ENCODE peak calls at places on chromosomes 12 and 14, in eight cellular contexts. R is upper lobe of right lung, K is ovary, H is cardiac muscle cell, Y is A549, C is pancreas, D is OCI-LY7, X is RWPE2. O is an unnamed sample.
A peak's percentile ranks its signal among the peaks of the same experiment; 100 is the strongest.

GRCh38 chr14:100440758-100441203 is 117.6 kb downstream of the SLC25A47 start:
- DNase-seq in H (no peak), K (no peak), Y (no peak), C (no peak), D (no peak), X (no peak), R (no peak), O (no peak)

GRCh38 chr12:79842630-79843029 is 92.3 kb downstream of the PPP1R12A start:
- DNase-seq in D (no peak), C (no peak), R (no peak), X (no peak), Y (no peak), K (no peak), H (no peak), O (no peak)

GRCh38 chr14:54600685-54601084 is 33.8 kb downstream of the SAMD4A start:
- DNase-seq in D (no peak), Y (no peak), C (no peak), K (no peak), H (no peak), R (no peak), X (no peak), O (no peak)

GRCh38 chr12:34604631-34605509 is 582.6 kb downstream of the ALG10 start:
- DNase-seq in D (no peak), H (no peak), C (no peak), Y (no peak), R (peak; percentile 46), K (no peak), X (peak; percentile 29), O (no peak)

GRCh38 chr12:88325076-88325827 is 183.1 kb downstream of the TMTC3 start:
- DNase-seq in D (no peak), Y (peak; percentile 16), H (no peak), K (no peak), C (no peak), R (no peak), X (no peak), O (no peak)

GRCh38 chr12:111068281-111068680 is 147.9 kb upstream of the MYL2 start:
- DNase-seq in Y (no peak), H (peak; percentile 48), D (no peak), R (no peak), X (no peak), K (no peak), C (no peak), O (no peak)

GRCh38 chr12:122886851-122887816 is 8.8 kb downstream of the VPS37B start:
- DNase-seq in X (peak; percentile 83), R (no peak), K (no peak), H (no peak), Y (peak; percentile 85), C (no peak), D (peak; percentile 90), O (peak; percentile 26)

GRCh38 chr14:55752580-55753365 is 172.8 kb downstream of the KTN1 start:
- DNase-seq in H (no peak), Y (peak; percentile 19), D (no peak), C (peak; percentile 60), X (peak; percentile 80), K (no peak), R (no peak), O (no peak)

GRCh38 chr12:46303039-46303666 is 34.3 kb upstream of the SLC38A1 start:
- DNase-seq in R (no peak), C (peak; percentile 61), K (no peak), H (peak; percentile 47), D (peak; percentile 60), Y (no peak), X (no peak), O (no peak)

GRCh38 chr12:84165998-84166571 is 746.5 kb downstream of the SLC6A15 start:
- DNase-seq in Y (no peak), C (no peak), R (no peak), H (no peak), D (no peak), X (no peak), K (no peak), O (no peak)

GRCh38 chr12:92206596-92206995 is 61.0 kb upstream of the BTG1 start:
- DNase-seq in X (no peak), H (no peak), C (no peak), Y (no peak), D (no peak), R (no peak), K (no peak), O (no peak)

GRCh38 chr12:115383668-115384067 is 699.7 kb upstream of the TBX3 start:
- DNase-seq in R (no peak), H (no peak), D (no peak), K (no peak), C (no peak), Y (no peak), X (peak; percentile 95), O (no peak)

GRCh38 chr12:121800694-121801600 is 2.9 kb upstream of the SETD1B start:
- DNase-seq in K (peak; percentile 63), D (peak; percentile 66), H (peak; percentile 76), C (peak; percentile 78), Y (no peak), X (peak; percentile 76), R (peak; percentile 86), O (peak; percentile 59)
- H3K4me1 ChIP-seq in K (peaks cover 23% of the 10 kb centered on the region), D (peaks cover 48% of the 10 kb centered on the region), H (peaks cover 29% of the 10 kb centered on the region), C (peaks cover 22% of the 10 kb centered on the region), Y (peaks cover 54% of the 10 kb centered on the region), X (peaks cover 36% of the 10 kb centered on the region), R (peaks cover 41% of the 10 kb centered on the region), O (peaks cover 22% of the 10 kb centered on the region)

DNA sequence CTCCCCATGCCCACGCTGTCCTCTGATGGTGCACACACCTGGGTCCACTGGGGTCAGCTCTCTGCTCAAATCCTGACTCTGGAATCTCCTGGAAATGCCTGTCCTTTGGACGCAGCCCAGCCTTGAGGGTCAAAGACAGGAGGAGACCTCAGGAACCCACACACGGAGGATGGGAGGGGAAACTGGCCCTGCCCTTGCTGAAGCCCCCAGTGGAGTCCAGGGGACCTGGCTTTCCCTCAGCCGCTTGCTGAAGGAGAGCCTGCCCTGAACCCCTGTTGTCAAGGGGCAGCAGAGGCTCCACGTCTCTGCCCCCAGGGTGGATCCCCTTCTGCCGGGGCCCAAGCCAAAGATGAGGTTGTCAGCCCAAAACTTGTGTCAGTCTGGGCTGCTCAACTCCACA is 16.9 kb downstream of the GALNT9 start:
- DNase-seq in X (peak; percentile 42), D (no peak), C (no peak), R (no peak), K (no peak), Y (no peak), H (no peak), O (no peak)
- H3K9me3 ChIP-seq in X (peaks cover 5% of the 10 kb centered on the region), D (no peaks in the 10 kb centered on the region), C (no peaks in the 10 kb centered on the region), R (no peaks in the 10 kb centered on the region), K (peaks cover 5% of the 10 kb centered on the region), Y (peaks cover 7% of the 10 kb centered on the region), H (no peaks in the 10 kb centered on the region), O (no peaks in the 10 kb centered on the region)

DNA sequence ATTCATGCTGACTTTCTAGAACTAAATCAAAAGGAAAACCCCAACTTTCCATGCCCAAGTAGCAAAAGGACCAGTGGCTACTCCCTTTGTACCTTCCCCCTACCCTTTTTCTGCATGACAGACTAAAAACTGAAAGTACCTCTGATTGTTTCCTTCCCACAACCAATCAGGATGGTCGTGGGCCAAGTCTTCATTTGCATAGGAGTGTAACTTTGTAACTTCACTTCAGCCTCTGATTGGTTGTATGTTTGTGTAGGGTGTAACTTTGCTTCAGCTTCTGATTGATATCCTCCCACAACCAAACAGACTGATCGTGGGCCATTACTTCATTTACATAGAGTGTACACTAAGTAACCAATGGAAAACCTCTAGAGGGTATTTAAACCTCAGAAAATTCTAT is 96.5 kb downstream of the DENND5B start:
- DNase-seq in K (no peak), Y (no peak), D (no peak), R (no peak), H (no peak), X (no peak), C (no peak), O (no peak)
- H3K4me1 ChIP-seq in K (peaks cover 8% of the 10 kb centered on the region), Y (peaks cover 78% of the 10 kb centered on the region), D (peaks cover 14% of the 10 kb centered on the region), R (no peaks in the 10 kb centered on the region), H (peaks cover 23% of the 10 kb centered on the region), X (peaks cover 43% of the 10 kb centered on the region), C (no peaks in the 10 kb centered on the region), O (no peaks in the 10 kb centered on the region)

DNA sequence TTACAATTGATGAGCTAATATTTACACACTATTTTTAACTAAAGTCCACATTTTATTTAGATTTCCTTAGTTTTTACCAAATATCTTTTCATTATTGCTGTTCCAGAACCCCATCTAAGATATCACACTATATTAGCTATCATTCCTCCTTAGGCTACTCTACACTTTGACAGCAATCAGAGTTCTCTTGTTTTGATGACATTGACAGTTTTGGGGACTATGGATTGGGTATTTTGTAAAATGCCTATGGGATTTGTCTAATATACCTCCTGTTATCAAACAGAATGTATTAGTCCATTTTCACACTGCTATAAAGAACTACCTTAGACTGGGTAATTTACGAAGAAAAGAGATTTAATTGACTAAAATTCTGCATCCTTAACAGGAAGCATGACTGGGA is 489.1 kb downstream of the FOXG1 start:
- DNase-seq in K (no peak), Y (no peak), H (no peak), D (no peak), R (no peak), X (no peak), C (no peak), O (no peak)
- H3K9me3 ChIP-seq in K (no peaks in the 10 kb centered on the region), Y (no peaks in the 10 kb centered on the region), H (no peaks in the 10 kb centered on the region), D (peaks cover 4% of the 10 kb centered on the region), R (no peaks in the 10 kb centered on the region), X (no peaks in the 10 kb centered on the region), C (no peaks in the 10 kb centered on the region), O (no peaks in the 10 kb centered on the region)

GRCh38 chr14:94584591-94585280 is 3.5 kb downstream of the SERPINA5 start:
- DNase-seq in Y (no peak), C (no peak), X (no peak), D (no peak), K (peak; percentile 34), R (no peak), H (no peak), O (no peak)

GRCh38 chr14:94591871-94592270 is 10.6 kb downstream of the SERPINA5 start:
- DNase-seq in C (no peak), R (no peak), X (no peak), Y (no peak), K (no peak), H (no peak), D (no peak), O (no peak)

GRCh38 chr14:94586635-94587034 is 5.4 kb downstream of the SERPINA5 start:
- DNase-seq in X (no peak), Y (no peak), K (no peak), H (no peak), C (no peak), R (no peak), D (no peak), O (no peak)

GRCh38 chr14:94591073-94591472 is 9.8 kb downstream of the SERPINA5 start:
- DNase-seq in R (no peak), H (no peak), K (no peak), C (no peak), D (no peak), X (no peak), Y (no peak), O (no peak)

GRCh38 chr14:94588311-94588710 is 7.1 kb downstream of the SERPINA5 start:
- DNase-seq in C (no peak), H (peak; percentile 7), D (no peak), Y (no peak), R (no peak), X (no peak), K (no peak), O (no peak)
- H3K4me1 ChIP-seq in C (peaks cover 5% of the 10 kb centered on the region), H (no peaks in the 10 kb centered on the region), D (no peaks in the 10 kb centered on the region), Y (peaks cover 2% of the 10 kb centered on the region), R (no peaks in the 10 kb centered on the region), X (no peaks in the 10 kb centered on the region), K (peaks cover 13% of the 10 kb centered on the region), O (no peaks in the 10 kb centered on the region)

GRCh38 chr12:124470139-124470538 is 97.3 kb downstream of the NCOR2 start:
- DNase-seq in H (no peak), X (no peak), Y (no peak), K (no peak), D (no peak), R (no peak), C (no peak), O (no peak)
- H3K9me3 ChIP-seq in H (no peaks in the 10 kb centered on the region), X (peaks cover 6% of the 10 kb centered on the region), Y (peaks cover 55% of the 10 kb centered on the region), K (no peaks in the 10 kb centered on the region), D (peaks cover 34% of the 10 kb centered on the region), R (peaks cover 4% of the 10 kb centered on the region), C (no peaks in the 10 kb centered on the region), O (peaks cover 19% of the 10 kb centered on the region)

GRCh38 chr12:132500137-132500855 is 10.3 kb downstream of the FBRSL1 start:
- DNase-seq in R (no peak), X (no peak), D (no peak), C (no peak), H (no peak), K (no peak), Y (no peak), O (no peak)
- H3K4me1 ChIP-seq in R (peaks cover 29% of the 10 kb centered on the region), X (no peaks in the 10 kb centered on the region), D (peaks cover 6% of the 10 kb centered on the region), C (peaks cover 65% of the 10 kb centered on the region), H (peaks cover 28% of the 10 kb centered on the region), K (peaks cover 32% of the 10 kb centered on the region), Y (peaks cover 15% of the 10 kb centered on the region), O (peaks cover 4% of the 10 kb centered on the region)